ENCODE peak calls at places on chromosomes 4 and X, in six cellular contexts. E is lung, Z is type B pancreatic cell, C is astrocyte of the spinal cord, V is AG09309, G is Peyer's patch. H is an unnamed sample.

GRCh38 chr4:83639849-83640493 is 104.1 kb downstream of the GPAT3 start:
- DNase-seq in V (peak; percentile 53), Z (no peak), E (peak; percentile 65), C (peak; percentile 80), G (peak; percentile 81), H (peak; percentile 64)

GRCh38 chr4:70269674-70270073 is 27.3 kb downstream of the CSN3 start:
- DNase-seq in Z (no peak), E (no peak), G (no peak), C (no peak), V (no peak), H (no peak)

GRCh38 chr4:168411318-168412150 is 68.8 kb downstream of the DDX60L start:
- DNase-seq in Z (no peak), V (no peak), E (no peak), G (no peak), C (peak; percentile 7), H (no peak)

GRCh38 chr4:130029442-130029841 is 933.5 kb downstream of the C4orf33 start:
- DNase-seq in E (no peak), Z (no peak), G (no peak), C (no peak), V (no peak), H (no peak)

GRCh38 chr4:102388636-102389035 is 43.4 kb upstream of the SLC39A8 start:
- DNase-seq in Z (no peak), V (no peak), E (no peak), G (no peak), C (peak; percentile 8), H (no peak)

GRCh38 chr4:30525662-30526061 is 194.5 kb upstream of the PCDH7 start:
- DNase-seq in V (no peak), C (no peak), Z (no peak), E (no peak), G (no peak), H (no peak)

GRCh38 chrX:122220644-122221373 is 963.3 kb upstream of the GRIA3 start:
- DNase-seq in C (no peak), G (no peak), Z (no peak), V (no peak), E (no peak), H (no peak)

GRCh38 chr4:172134536-172134935 is 321.3 kb downstream of the GALNTL6 start:
- DNase-seq in C (no peak), G (no peak), E (no peak), V (no peak), Z (no peak), H (no peak)

GRCh38 chr4:152348670-152349069 is 187.2 kb downstream of the FBXW7 start:
- DNase-seq in E (no peak), C (peak; percentile 16), G (no peak), Z (no peak), V (no peak), H (no peak)

GRCh38 chr4:52780206-52780605 is 29.0 kb upstream of the ERVMER34-1 start:
- DNase-seq in G (no peak), E (no peak), Z (no peak), V (peak; percentile 48), C (peak; percentile 59), H (no peak)

GRCh38 chr4:176778063-176778462 is 14.7 kb downstream of the VEGFC start:
- DNase-seq in G (no peak), Z (no peak), C (peak; percentile 80), E (no peak), V (no peak), H (no peak)

GRCh38 chrX:150547511-150548115 is 20.8 kb upstream of the MTM1 start:
- DNase-seq in G (peak; percentile 70), V (no peak), E (peak; percentile 67), C (peak; percentile 37), Z (peak; percentile 71), H (no peak)

GRCh38 chr4:141158219-141158618 is 24.9 kb upstream of the RNF150 start:
- DNase-seq in G (no peak), V (peak; percentile 25), C (peak; percentile 50), E (no peak), Z (no peak), H (no peak)

GRCh38 chr4:91826186-91826585 is 477.6 kb upstream of the GRID2 start:
- DNase-seq in E (no peak), Z (no peak), V (no peak), G (no peak), C (peak; percentile 73), H (no peak)

GRCh38 chr4:40311811-40312346 is 23.3 kb upstream of the CHRNA9 start:
- DNase-seq in E (no peak), G (no peak), V (no peak), C (no peak), Z (no peak), H (peak; percentile 53)

GRCh38 chr4:85928775-85929585 is 430.9 kb downstream of the MAPK10 start:
- DNase-seq in E (no peak), V (peak; percentile 52), Z (no peak), G (no peak), C (peak; percentile 65), H (no peak)

GRCh38 chrX:20267924-20268701 is 1.4 kb upstream of the RPS6KA3 start:
- DNase-seq in E (peak; percentile 49), G (peak; percentile 64), Z (peak; percentile 69), V (no peak), C (peak; percentile 25), H (peak; percentile 15)

GRCh38 chr4:109040441-109040840 is 262.0 kb downstream of the COL25A1 start:
- DNase-seq in V (no peak), G (no peak), E (no peak), Z (no peak), C (no peak), H (no peak)

GRCh38 chrX:152937236-152937635 is 39.4 kb downstream of the ZNF185 start:
- DNase-seq in C (no peak), V (no peak), G (no peak), Z (no peak), E (no peak), H (no peak)

GRCh38 chr4:47862297-47862696 is 24.4 kb upstream of the CORIN start:
- DNase-seq in C (peak; percentile 53), V (no peak), E (no peak), Z (no peak), G (no peak), H (no peak)

GRCh38 chr4:7726665-7727413 is 212.8 kb downstream of the AFAP1 start:
- DNase-seq in E (no peak), Z (no peak), C (no peak), G (no peak), V (no peak), H (no peak)

GRCh38 chr4:22237155-22237751 is 278.6 kb downstream of the ADGRA3 start:
- DNase-seq in Z (no peak), V (no peak), G (peak; percentile 80), C (no peak), E (no peak), H (peak; percentile 74)

GRCh38 chrX:46582325-46582724 is 8.8 kb downstream of the CHST7 start:
- DNase-seq in V (no peak), E (no peak), Z (no peak), G (no peak), C (peak; percentile 25), H (no peak)

GRCh38 chr4:147891476-147892115 is 159.7 kb downstream of the ARHGAP10 start:
- DNase-seq in G (no peak), E (no peak), Z (no peak), C (no peak), V (no peak), H (no peak)

GRCh38 chr4:96598465-96598864 is 758.6 kb downstream of the PDHA2 start:
- DNase-seq in G (no peak), Z (no peak), V (no peak), C (no peak), E (no peak), H (no peak)

GRCh38 chr4:168648929-168649328 is 152.1 kb downstream of the PALLD start:
- DNase-seq in Z (no peak), E (no peak), C (peak; percentile 84), G (no peak), V (no peak), H (no peak)

GRCh38 chr4:2828758-2829181 is 14.9 kb upstream of the ADD1 start:
- DNase-seq in V (no peak), E (no peak), Z (no peak), G (no peak), C (no peak), H (no peak)

GRCh38 chr4:1204286-1204827 is 32.0 kb upstream of the SPON2 start:
- DNase-seq in V (no peak), E (no peak), G (peak; percentile 46), C (no peak), Z (peak; percentile 45), H (peak; percentile 3)

GRCh38 chr4:124177647-124178425 is 534.7 kb downstream of the ANKRD50 start:
- DNase-seq in E (no peak), C (peak; percentile 79), V (peak; percentile 51), Z (no peak), G (no peak), H (no peak)

GRCh38 chr4:4248885-4249203 is 821 bp upstream of the TMEM128 start:
- DNase-seq in E (no peak), G (no peak), Z (no peak), V (no peak), C (no peak), H (peak; percentile 16)
- TF ChIP-seq CTCF in E (no peak), G (no peak), Z (no peak), V (no peak), C (no peak), H (no peak)

GRCh38 chr4:25057299-25057698 is 26.6 kb upstream of the LGI2 start:
- DNase-seq in G (no peak), V (no peak), E (no peak), C (no peak), Z (no peak), H (no peak)
- TF ChIP-seq CTCF in G (no peak), V (no peak), E (no peak), C (no peak), Z (no peak), H (no peak)

DNA sequence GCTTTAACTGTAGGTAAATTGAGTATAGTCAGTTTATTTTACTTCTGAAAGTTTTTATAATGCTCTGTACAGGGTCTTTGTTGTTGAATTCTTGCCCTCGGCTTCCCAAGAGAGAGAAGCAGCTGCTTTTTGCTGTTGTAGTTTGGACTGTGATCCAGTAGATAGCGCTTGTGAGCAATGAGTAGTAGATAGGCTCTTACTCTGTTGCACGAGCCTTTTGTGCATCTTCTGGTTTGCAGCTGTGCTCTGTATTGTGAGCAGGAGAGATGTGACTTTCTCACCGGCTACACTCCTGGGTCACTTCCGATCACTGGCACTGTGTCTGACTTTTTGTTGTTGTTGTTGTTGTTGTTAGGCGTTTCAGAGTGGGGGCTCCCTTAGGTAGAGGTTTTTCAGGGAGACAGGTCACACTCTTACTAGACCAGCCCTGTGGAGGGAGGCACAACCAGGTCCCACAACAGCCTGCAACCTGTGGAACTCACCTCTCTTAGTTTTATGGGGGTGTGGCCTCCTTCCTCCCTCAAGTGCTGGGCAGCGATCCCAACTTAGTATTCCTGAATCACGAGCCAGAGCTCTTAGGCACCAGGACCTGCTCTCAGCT is 822.1 kb upstream of the GALNTL6 start:
- DNase-seq in V (no peak), Z (no peak), E (no peak), G (no peak), C (no peak), H (no peak)
- TF ChIP-seq CTCF in V (no peak), Z (peak; percentile 74), E (no peak), G (no peak), C (peak; percentile 37), H (no peak)

GRCh38 chr4:46274717-46275116 is 115.2 kb downstream of the GABRA2 start:
- DNase-seq in C (peak; percentile 1), Z (no peak), G (no peak), E (no peak), V (no peak), H (no peak)

GRCh38 chr4:46267866-46268265 is 122.1 kb downstream of the GABRA2 start:
- DNase-seq in Z (no peak), V (no peak), C (no peak), G (no peak), E (no peak), H (no peak)

GRCh38 chr4:46266106-46266505 is 123.8 kb downstream of the GABRA2 start:
- DNase-seq in V (no peak), Z (no peak), E (no peak), G (no peak), C (no peak), H (no peak)

GRCh38 chr4:46270986-46271596 is 118.8 kb downstream of the GABRA2 start:
- DNase-seq in V (no peak), Z (no peak), C (peak; percentile 10), G (no peak), E (no peak), H (no peak)
- TF ChIP-seq CTCF in V (no peak), Z (peak; percentile 72), C (peak; percentile 47), G (peak; percentile 50), E (no peak), H (no peak)